ENCODE peak calls at places on chromosome 6, in five cellular contexts. One of them, this sample, is unnamed. For H3K36me3 and H3K4me1, the result is how much of the 10 kb centered on the place peaks cover.

GRCh38 chr6:120935908-120936307 is 398.4 kb downstream of the TBC1D32 start:
- DNase-seq in tibial artery: no peak
- DNase-seq in stomach: no peak
- DNase-seq in body of pancreas: no peak
- DNase-seq in pancreas: no peak
- DNase-seq in this sample: no peak

GRCh38 chr6:63263456-63263855 is 52.2 kb downstream of the FKBP1C start:
- DNase-seq in body of pancreas: no peak
- DNase-seq in stomach: no peak
- DNase-seq in tibial artery: no peak
- DNase-seq in pancreas: no peak
- DNase-seq in this sample: no peak

GRCh38 chr6:162363757-162364156 is 363.8 kb downstream of the PRKN start:
- DNase-seq in pancreas: no peak
- DNase-seq in stomach: no peak
- DNase-seq in body of pancreas: no peak
- DNase-seq in tibial artery: no peak
- DNase-seq in this sample: no peak

GRCh38 chr6:12508553-12508952 is 208.0 kb upstream of the PHACTR1 start:
- DNase-seq in tibial artery: no peak
- DNase-seq in body of pancreas: no peak
- DNase-seq in pancreas: no peak
- DNase-seq in stomach: no peak
- DNase-seq in this sample: no peak

GRCh38 chr6:143060806-143061596 is at the start of gene AIG1:
- DNase-seq in body of pancreas: no peak
- DNase-seq in pancreas: peak
- DNase-seq in tibial artery: peak
- DNase-seq in stomach: no peak
- DNase-seq in this sample: peak

GRCh38 chr6:125781307-125781868 is 9.4 kb upstream of the NCOA7 start:
- DNase-seq in tibial artery: no peak
- DNase-seq in pancreas: no peak
- DNase-seq in body of pancreas: peak
- DNase-seq in stomach: peak
- DNase-seq in this sample: no peak

GRCh38 chr6:125310994-125311649 is 9.4 kb upstream of the HDDC2 start:
- DNase-seq in tibial artery: no peak
- DNase-seq in pancreas: no peak
- DNase-seq in stomach: no peak
- DNase-seq in body of pancreas: peak
- DNase-seq in this sample: no peak

GRCh38 chr6:13395272-13396237 is 67.2 kb upstream of the TBC1D7 start:
- DNase-seq in tibial artery: peak
- DNase-seq in body of pancreas: peak
- DNase-seq in stomach: peak
- DNase-seq in pancreas: peak
- DNase-seq in this sample: peak

GRCh38 chr6:153484056-153484455 is 353.0 kb upstream of the RGS17 start:
- DNase-seq in tibial artery: no peak
- DNase-seq in pancreas: no peak
- DNase-seq in body of pancreas: no peak
- DNase-seq in stomach: no peak
- DNase-seq in this sample: no peak

GRCh38 chr6:151534576-151534975 is 40.8 kb downstream of the CCDC170 start:
- DNase-seq in stomach: no peak
- DNase-seq in body of pancreas: no peak
- DNase-seq in tibial artery: no peak
- DNase-seq in pancreas: no peak
- DNase-seq in this sample: no peak

GRCh38 chr6:119313937-119314893 is 35.3 kb downstream of the MAN1A1 start:
- DNase-seq in stomach: no peak
- DNase-seq in pancreas: no peak
- DNase-seq in tibial artery: no peak
- DNase-seq in body of pancreas: no peak
- DNase-seq in this sample: peak

GRCh38 chr6:109793015-109793414 is 101.9 kb downstream of the FIG4 start:
- DNase-seq in pancreas: no peak
- DNase-seq in body of pancreas: no peak
- DNase-seq in tibial artery: no peak
- DNase-seq in stomach: no peak
- DNase-seq in this sample: no peak

GRCh38 chr6:47044418-47044817 is 2.3 kb upstream of the ADGRF1 start:
- DNase-seq in stomach: peak
- DNase-seq in pancreas: no peak
- DNase-seq in tibial artery: no peak
- DNase-seq in body of pancreas: no peak
- DNase-seq in this sample: peak

GRCh38 chr6:14455442-14455841 is 337.9 kb downstream of the CD83 start:
- DNase-seq in pancreas: no peak
- DNase-seq in tibial artery: no peak
- DNase-seq in stomach: no peak
- DNase-seq in body of pancreas: no peak
- DNase-seq in this sample: no peak

GRCh38 chr6:69216127-69216526 is 580.7 kb downstream of the LMBRD1 start:
- DNase-seq in tibial artery: no peak
- DNase-seq in pancreas: no peak
- DNase-seq in stomach: no peak
- DNase-seq in body of pancreas: no peak
- DNase-seq in this sample: no peak

GRCh38 chr6:169881398-169881797 is 130.0 kb downstream of the ERMARD start:
- DNase-seq in stomach: no peak
- DNase-seq in body of pancreas: no peak
- DNase-seq in tibial artery: no peak
- DNase-seq in pancreas: peak
- DNase-seq in this sample: no peak

GRCh38 chr6:106783631-106784566 is 154.5 kb downstream of the QRSL1 start:
- DNase-seq in body of pancreas: peak
- DNase-seq in stomach: no peak
- DNase-seq in tibial artery: no peak
- DNase-seq in pancreas: no peak
- DNase-seq in this sample: no peak

GRCh38 chr6:137115653-137116052 is 57.8 kb downstream of the IL22RA2 start:
- DNase-seq in pancreas: no peak
- DNase-seq in body of pancreas: no peak
- DNase-seq in tibial artery: no peak
- DNase-seq in stomach: no peak
- DNase-seq in this sample: no peak

GRCh38 chr6:38025431-38025830 is 205.9 kb downstream of the ZFAND3 start:
- DNase-seq in stomach: no peak
- DNase-seq in pancreas: no peak
- DNase-seq in tibial artery: no peak
- DNase-seq in body of pancreas: no peak
- DNase-seq in this sample: no peak

GRCh38 chr6:3228791-3229565 is 1.5 kb upstream of the TUBB2B start:
- DNase-seq in stomach: no peak
- DNase-seq in pancreas: no peak
- DNase-seq in tibial artery: peak
- DNase-seq in body of pancreas: no peak
- DNase-seq in this sample: no peak
- H3K4me3 ChIP-seq in stomach: peak
- H3K4me3 ChIP-seq in pancreas: peak
- H3K4me3 ChIP-seq in tibial artery: peak
- H3K4me3 ChIP-seq in body of pancreas: no peak
- H3K4me3 ChIP-seq in this sample: no peak

GRCh38 chr6:149593443-149593842 is 27.3 kb downstream of the GINM1 start:
- DNase-seq in tibial artery: no peak
- DNase-seq in pancreas: no peak
- DNase-seq in stomach: no peak
- DNase-seq in body of pancreas: no peak
- DNase-seq in this sample: no peak
- H3K36me3 ChIP-seq in tibial artery: half or more
- H3K36me3 ChIP-seq in pancreas: under half
- H3K36me3 ChIP-seq in stomach: half or more
- H3K36me3 ChIP-seq in body of pancreas: under half
- H3K36me3 ChIP-seq in this sample: under half

GRCh38 chr6:156954191-156954590 is 177.0 kb downstream of the ARID1B start:
- DNase-seq in stomach: no peak
- DNase-seq in pancreas: no peak
- DNase-seq in body of pancreas: no peak
- DNase-seq in tibial artery: no peak
- DNase-seq in this sample: no peak
- H3K4me1 ChIP-seq in stomach: half or more
- H3K4me1 ChIP-seq in pancreas: under half
- H3K4me1 ChIP-seq in body of pancreas: under half
- H3K4me1 ChIP-seq in tibial artery: under half
- H3K4me1 ChIP-seq in this sample: under half

GRCh38 chr6:138590796-138591709 is 91.8 kb upstream of the NHSL1 start:
- DNase-seq in stomach: peak
- DNase-seq in tibial artery: no peak
- DNase-seq in pancreas: no peak
- DNase-seq in body of pancreas: peak
- DNase-seq in this sample: no peak

GRCh38 chr6:138594042-138594636 is 94.8 kb upstream of the NHSL1 start:
- DNase-seq in tibial artery: no peak
- DNase-seq in stomach: no peak
- DNase-seq in body of pancreas: no peak
- DNase-seq in pancreas: no peak
- DNase-seq in this sample: no peak

GRCh38 chr6:138594749-138595148 is 95.5 kb upstream of the NHSL1 start:
- DNase-seq in tibial artery: no peak
- DNase-seq in pancreas: no peak
- DNase-seq in stomach: no peak
- DNase-seq in body of pancreas: no peak
- DNase-seq in this sample: no peak

GRCh38 chr6:138593100-138593877 is 94.0 kb upstream of the NHSL1 start:
- DNase-seq in stomach: peak
- DNase-seq in tibial artery: no peak
- DNase-seq in body of pancreas: peak
- DNase-seq in pancreas: no peak
- DNase-seq in this sample: no peak

GRCh38 chr6:138592698-138593097 is 93.4 kb upstream of the NHSL1 start:
- DNase-seq in tibial artery: no peak
- DNase-seq in pancreas: no peak
- DNase-seq in body of pancreas: no peak
- DNase-seq in stomach: no peak
- DNase-seq in this sample: no peak
- H3K4me3 ChIP-seq in tibial artery: no peak
- H3K4me3 ChIP-seq in pancreas: no peak
- H3K4me3 ChIP-seq in body of pancreas: no peak
- H3K4me3 ChIP-seq in stomach: no peak
- H3K4me3 ChIP-seq in this sample: no peak

This sample was measured in mucosa of descending colon.